ENCODE peak calls at places on chromosome 16, in eight cellular contexts. R is NCI-H2081, S is astrocyte of the cerebellum, P is upper lobe of right lung, E is GM12891, V is posterior cingulate gyrus, W is activated T-helper 1 cell treated with Interleukin-2 at 50 U/mL for 16 hours, G is mammary epithelial cell. F is an unnamed sample.

GRCh38 chr16:89904606-89905510 is 13.8 kb upstream of the MC1R start:
- DNase-seq in R (no peak), S (no peak), P (no peak), E (no peak), V (no peak), W (no peak), G (no peak), F (no peak)

GRCh38 chr16:75251280-75252048 is at the start of gene BCAR1:
- DNase-seq in R (peak; percentile 40), S (no peak), P (peak; percentile 96), E (peak; percentile 95), V (peak; percentile 98), W (no peak), G (peak; percentile 81), F (peak; percentile 97)

GRCh38 chr16:17364319-17365210 is 106.2 kb downstream of the XYLT1 start:
- DNase-seq in R (no peak), S (peak; percentile 94), P (no peak), E (no peak), V (no peak), W (no peak), G (peak; percentile 72), F (no peak)

GRCh38 chr16:86882586-86883280 is 304.4 kb downstream of the FOXL1 start:
- DNase-seq in R (no peak), S (peak; percentile 44), P (peak; percentile 45), E (no peak), V (peak; percentile 94), W (no peak), G (peak; percentile 43), F (no peak)

GRCh38 chr16:8512941-8513624 is 77.2 kb downstream of the TMEM114 start:
- DNase-seq in R (no peak), S (no peak), P (no peak), E (no peak), V (no peak), W (no peak), G (no peak), F (no peak)

GRCh38 chr16:2710711-2711231 is 9.3 kb downstream of the PRSS27 start:
- DNase-seq in R (no peak), S (no peak), P (no peak), E (no peak), V (peak; percentile 96), W (no peak), G (no peak), F (no peak)

GRCh38 chr16:4693296-4693955 is at the start of gene NUDT16L1:
- DNase-seq in R (peak; percentile 94), S (peak; percentile 77), P (peak; percentile 99), E (peak; percentile 100), V (peak; percentile 100), W (peak; percentile 99), G (peak; percentile 96), F (peak; percentile 100)

GRCh38 chr16:86888240-86889044 is 310.1 kb downstream of the FOXL1 start:
- DNase-seq in R (no peak), S (no peak), P (peak; percentile 16), E (no peak), V (no peak), W (no peak), G (peak; percentile 39), F (no peak)

GRCh38 chr16:85554791-85555548 is 58.2 kb upstream of the GSE1 start:
- DNase-seq in R (no peak), S (no peak), P (peak; percentile 82), E (no peak), V (peak; percentile 92), W (no peak), G (peak; percentile 46), F (peak; percentile 83)

GRCh38 chr16:67959930-67960329 is 8.5 kb downstream of the SLC12A4 start:
- DNase-seq in R (no peak), S (no peak), P (no peak), E (no peak), V (no peak), W (no peak), G (no peak), F (no peak)